ENCODE peak calls at places on chromosomes 16 and 17, in five cellular contexts. W is AG09309, C is B cell, Y is RWPE1, U is suprapubic skin. D is an unnamed sample.

GRCh38 chr16:75758215-75758614 is 31.9 kb upstream of the CPHXL start:
- DNase-seq in Y (no peak), U (no peak), C (no peak), W (no peak), D (peak; percentile 20)

GRCh38 chr17:55436224-55437164 is 14.9 kb upstream of the MMD start:
- DNase-seq in U (no peak), Y (no peak), C (no peak), W (no peak), D (peak; percentile 51)

GRCh38 chr17:82257473-82257872 is 16.0 kb downstream of the CSNK1D start:
- DNase-seq in Y (no peak), U (no peak), C (peak; percentile 55), W (no peak), D (no peak)

GRCh38 chr17:39763046-39763800 is 25.5 kb downstream of the GRB7 start:
- DNase-seq in U (no peak), Y (no peak), W (no peak), C (no peak), D (no peak)

GRCh38 chr17:20189979-20190378 is 180.8 kb downstream of the SPECC1 start:
- DNase-seq in Y (no peak), U (no peak), C (no peak), W (no peak), D (no peak)

GRCh38 chr17:8212312-8213180 is 2.2 kb upstream of the AURKB start:
- DNase-seq in W (no peak), C (no peak), U (no peak), Y (no peak), D (no peak)

GRCh38 chr17:62073993-62074392 is 8.9 kb upstream of the MED13 start:
- DNase-seq in W (no peak), Y (no peak), U (no peak), C (no peak), D (no peak)

GRCh38 chr16:28186752-28187151 is 25.0 kb downstream of the XPO6 start:
- DNase-seq in W (no peak), U (no peak), C (no peak), Y (no peak), D (peak; percentile 65)

GRCh38 chr16:3920206-3920605 is 39.7 kb upstream of the CREBBP start:
- DNase-seq in U (no peak), Y (no peak), W (no peak), C (no peak), D (no peak)

GRCh38 chr17:491086-492014 is 138.7 kb upstream of the RPH3AL start:
- DNase-seq in Y (no peak), C (peak; percentile 75), W (no peak), U (peak; percentile 79), D (peak; percentile 21)

GRCh38 chr16:66435896-66436295 is 8.8 kb downstream of the BEAN1 start:
- DNase-seq in W (no peak), U (no peak), C (no peak), Y (no peak), D (no peak)

GRCh38 chr17:68398731-68399637 is 58.3 kb downstream of the WIPI1 start:
- DNase-seq in W (no peak), Y (peak; percentile 77), U (no peak), C (peak; percentile 60), D (peak; percentile 80)

GRCh38 chr16:85291302-85292148 is 179.3 kb upstream of the CIBAR2 start:
- DNase-seq in W (no peak), C (no peak), U (no peak), Y (no peak), D (no peak)

GRCh38 chr17:21297597-21297996 is 13.1 kb downstream of the MAP2K3 start:
- DNase-seq in Y (no peak), W (no peak), C (no peak), U (no peak), D (no peak)

GRCh38 chr17:50905460-50905803 is 39.3 kb upstream of the TOB1 start:
- DNase-seq in C (no peak), W (no peak), U (no peak), Y (no peak), D (no peak)

GRCh38 chr16:7236824-7237410 is 95.7 kb upstream of the RBFOX1 start:
- DNase-seq in Y (no peak), U (no peak), W (no peak), C (no peak), D (no peak)

GRCh38 chr17:57357392-57357784 is 101.1 kb downstream of the MSI2 start:
- DNase-seq in Y (no peak), U (no peak), W (no peak), C (no peak), D (peak; percentile 63)

GRCh38 chr16:73095885-73096341 is 48.0 kb upstream of the ZFHX3 start:
- DNase-seq in U (no peak), C (no peak), W (no peak), Y (no peak), D (no peak)

GRCh38 chr17:79936661-79937434 is 97.6 kb upstream of the CBX4 start:
- DNase-seq in W (no peak), Y (no peak), U (no peak), C (peak; percentile 71), D (peak; percentile 29)

GRCh38 chr17:42122371-42123303 is at the start of gene HSPB9:
- DNase-seq in U (no peak), Y (no peak), C (no peak), W (no peak), D (no peak)

GRCh38 chr17:17849147-17849820 is 12.5 kb upstream of the SREBF1 start:
- DNase-seq in W (no peak), C (no peak), Y (no peak), U (no peak), D (peak; percentile 71)

GRCh38 chr16:19375561-19376158 is 42.0 kb upstream of the TMC5 start:
- DNase-seq in Y (peak; percentile 78), U (no peak), W (peak; percentile 1), C (peak; percentile 65), D (peak; percentile 64)

GRCh38 chr16:50642349-50642748 is 38.8 kb downstream of the SNX20 start:
- DNase-seq in U (no peak), W (no peak), C (no peak), Y (no peak), D (no peak)

GRCh38 chr17:59165933-59166342 is 10.4 kb downstream of the PRR11 start:
- DNase-seq in Y (peak; percentile 57), U (no peak), W (no peak), C (peak; percentile 33), D (peak; percentile 63)

GRCh38 chr17:13513039-13513405 is 88.7 kb downstream of the HS3ST3A1 start:
- DNase-seq in U (no peak), C (no peak), Y (no peak), W (no peak), D (no peak)

GRCh38 chr16:57803413-57803990 is 1.2 kb upstream of the KIFC3 start:
- DNase-seq in Y (no peak), C (no peak), W (no peak), U (no peak), D (no peak)

GRCh38 chr17:49516190-49516589 is 21.1 kb downstream of the NGFR start:
- DNase-seq in C (peak; percentile 18), Y (no peak), U (no peak), W (no peak), D (no peak)

GRCh38 chr17:77319211-77320031 is 178.7 kb downstream of the SEC14L1 start:
- DNase-seq in C (peak; percentile 74), U (peak; percentile 96), Y (peak; percentile 74), W (no peak), D (peak; percentile 89)

GRCh38 chr16:27781981-27782880 is 232.3 kb downstream of the KATNIP start:
- DNase-seq in U (no peak), C (no peak), Y (no peak), W (no peak), D (no peak)

GRCh38 chr16:51146256-51146924 is 4.7 kb downstream of the SALL1 start:
- DNase-seq in U (no peak), C (no peak), Y (no peak), W (no peak), D (no peak)

DNA sequence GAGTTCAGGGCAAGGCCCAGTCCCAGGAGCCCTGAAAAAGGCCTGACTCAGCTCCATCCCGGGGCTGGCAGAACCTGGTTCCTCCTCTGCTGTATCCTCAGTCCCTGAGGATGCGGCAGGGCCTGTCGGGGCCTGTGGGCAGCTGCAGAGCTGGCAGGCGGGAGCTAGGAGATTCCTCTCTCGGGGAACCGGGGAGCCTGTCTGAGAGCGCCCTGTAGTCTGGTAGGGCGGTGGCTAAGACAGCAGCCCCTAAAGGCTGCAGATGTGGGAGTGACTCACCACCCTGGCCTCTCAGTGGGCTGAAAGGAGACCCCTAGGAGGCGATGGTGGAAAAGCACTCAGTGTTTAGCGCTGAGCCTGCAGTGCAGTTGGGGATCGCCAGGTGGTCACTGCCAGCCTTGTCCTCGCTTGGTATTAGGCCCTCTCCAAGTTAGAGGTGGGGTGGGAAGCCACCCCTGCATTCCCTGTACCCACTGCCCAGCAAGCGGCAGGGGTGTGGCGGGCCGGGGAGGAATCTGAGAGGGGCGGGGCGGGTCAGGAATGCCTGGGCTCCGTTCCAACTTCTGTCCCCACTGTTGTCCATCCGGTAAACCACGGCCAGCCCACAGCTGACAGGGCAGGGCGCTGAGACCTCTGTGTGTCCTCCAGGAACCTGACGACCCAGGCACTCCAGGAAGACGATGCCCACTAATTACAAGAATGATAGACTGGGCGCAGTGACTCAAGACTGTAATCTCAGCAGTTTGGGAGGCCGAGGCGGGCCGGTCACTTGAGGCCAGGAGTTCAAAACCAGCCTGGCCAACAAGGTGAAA is 29.5 kb upstream of the CDH1 start:
- DNase-seq in U (no peak), Y (peak; percentile 97), C (no peak), W (no peak), D (no peak)
- TF ChIP-seq CTCF in U (no peak), Y (peak; percentile 36), C (no peak), W (no peak), D (no peak)

GRCh38 chr17:64641499-64641898 is 20.6 kb downstream of the SMURF2 start:
- DNase-seq in W (peak; percentile 86), C (no peak), Y (no peak), U (no peak), D (no peak)
- TF ChIP-seq CTCF in W (no peak), C (no peak), Y (no peak), U (no peak), D (no peak)

GRCh38 chr16:22318690-22319358 is 21.6 kb downstream of the POLR3E start:
- DNase-seq in W (no peak), U (no peak), C (peak; percentile 59), Y (peak; percentile 33), D (peak; percentile 50)
- TF ChIP-seq CTCF in W (peak; percentile 65), U (peak; percentile 48), C (peak; percentile 72), Y (peak; percentile 59), D (peak; percentile 68)

GRCh38 chr16:89493776-89494175 is 3.4 kb upstream of the ANKRD11 start:
- DNase-seq in Y (no peak), W (no peak), U (no peak), C (no peak), D (no peak)
- TF ChIP-seq CTCF in Y (no peak), W (no peak), U (no peak), C (no peak), D (no peak)

GRCh38 chr17:74334393-74335039 is 8.5 kb downstream of the KIF19 start:
- DNase-seq in W (no peak), C (no peak), U (no peak), Y (no peak), D (peak; percentile 10)

GRCh38 chr17:74332763-74333220 is 6.8 kb downstream of the KIF19 start:
- DNase-seq in C (no peak), Y (no peak), W (no peak), U (no peak), D (no peak)

GRCh38 chr17:74336307-74336706 is 10.3 kb downstream of the KIF19 start:
- DNase-seq in Y (no peak), U (no peak), W (no peak), C (no peak), D (no peak)

GRCh38 chr17:74337834-74338500 is 11.9 kb downstream of the KIF19 start:
- DNase-seq in Y (no peak), C (no peak), U (no peak), W (no peak), D (no peak)

GRCh38 chr17:74335529-74336062 is 9.6 kb downstream of the KIF19 start:
- DNase-seq in C (no peak), W (no peak), Y (no peak), U (no peak), D (no peak)
- TF ChIP-seq CTCF in C (no peak), W (no peak), Y (no peak), U (no peak), D (no peak)

D was measured in GM12865.